ENCODE peak calls at places on chromosome 11, in four cellular contexts. L is lower lobe of right lung, H is neural progenitor cell, J is stomach. D is an unnamed sample. For H3K4me1, the result is how much of the 10 kb centered on the place peaks cover.

GRCh38 chr11:119602745-119603373 is 126.1 kb downstream of the NECTIN1 start:
- DNase-seq in J (no peak), L (no peak), H (no peak), D (no peak)

GRCh38 chr11:76610871-76611475 is 59.6 kb downstream of the LRRC32 start:
- DNase-seq in J (no peak), H (no peak), L (no peak), D (no peak)

GRCh38 chr11:86629070-86629706 is 43.2 kb downstream of the ME3 start:
- DNase-seq in L (no peak), J (no peak), H (no peak), D (no peak)

GRCh38 chr11:102868359-102868758 is 6.4 kb downstream of the MMP12 start:
- DNase-seq in L (no peak), H (no peak), J (no peak), D (no peak)

GRCh38 chr11:3105791-3106735 is 48.8 kb upstream of the CARS1 start:
- DNase-seq in H (no peak), L (peak), J (peak), D (no peak)

GRCh38 chr11:47001666-47002285 is 65.2 kb downstream of the CSTPP1 start:
- DNase-seq in J (no peak), H (peak), L (no peak), D (no peak)

GRCh38 chr11:66915866-66916265 is 42.3 kb downstream of the PC start:
- DNase-seq in J (no peak), H (no peak), L (no peak), D (no peak)

GRCh38 chr11:85114786-85115185 is 512.4 kb downstream of the DLG2 start:
- DNase-seq in L (no peak), J (no peak), H (no peak), D (no peak)

GRCh38 chr11:13745165-13745564 is 76.7 kb downstream of the FAR1 start:
- DNase-seq in L (no peak), J (no peak), H (no peak), D (no peak)

GRCh38 chr11:126175261-126175885 is 36.1 kb downstream of the RPUSD4 start:
- DNase-seq in H (no peak), L (peak), J (no peak), D (no peak)

GRCh38 chr11:20315800-20316199 is 47.7 kb upstream of the HTATIP2 start:
- DNase-seq in L (no peak), J (no peak), H (no peak), D (no peak)

GRCh38 chr11:102163368-102163767 is 53.1 kb downstream of the YAP1 start:
- DNase-seq in H (no peak), J (no peak), L (no peak), D (no peak)

GRCh38 chr11:78961186-78961782 is 386.6 kb upstream of the NARS2 start:
- DNase-seq in L (peak), H (peak), J (peak), D (no peak)

GRCh38 chr11:92670293-92670890 is 299.1 kb upstream of the MTNR1B start:
- DNase-seq in L (no peak), J (no peak), H (no peak), D (peak)

GRCh38 chr11:134215836-134216235 is 7.9 kb downstream of the NCAPD3 start:
- DNase-seq in L (no peak), H (no peak), J (no peak), D (no peak)

GRCh38 chr11:78168539-78169477 is 19.6 kb downstream of the KCTD21 start:
- DNase-seq in H (no peak), J (peak), L (peak), D (peak)

GRCh38 chr11:124402326-124402922 is 3.6 kb upstream of the OR8B3 start:
- DNase-seq in L (peak), H (peak), J (peak), D (peak)

GRCh38 chr11:60367896-60368295 is 10.4 kb upstream of the MS4A7 start:
- DNase-seq in L (no peak), H (no peak), J (no peak), D (no peak)

GRCh38 chr11:47451990-47452389 is 3.1 kb upstream of the RAPSN start:
- DNase-seq in J (no peak), H (no peak), L (peak), D (no peak)

GRCh38 chr11:75563978-75564552 is 2.0 kb downstream of the SERPINH1 start:
- DNase-seq in L (no peak), H (peak), J (peak), D (no peak)
- H3K4me1 ChIP-seq in L (half or more), H (under half), J (under half), D (half or more)

DNA sequence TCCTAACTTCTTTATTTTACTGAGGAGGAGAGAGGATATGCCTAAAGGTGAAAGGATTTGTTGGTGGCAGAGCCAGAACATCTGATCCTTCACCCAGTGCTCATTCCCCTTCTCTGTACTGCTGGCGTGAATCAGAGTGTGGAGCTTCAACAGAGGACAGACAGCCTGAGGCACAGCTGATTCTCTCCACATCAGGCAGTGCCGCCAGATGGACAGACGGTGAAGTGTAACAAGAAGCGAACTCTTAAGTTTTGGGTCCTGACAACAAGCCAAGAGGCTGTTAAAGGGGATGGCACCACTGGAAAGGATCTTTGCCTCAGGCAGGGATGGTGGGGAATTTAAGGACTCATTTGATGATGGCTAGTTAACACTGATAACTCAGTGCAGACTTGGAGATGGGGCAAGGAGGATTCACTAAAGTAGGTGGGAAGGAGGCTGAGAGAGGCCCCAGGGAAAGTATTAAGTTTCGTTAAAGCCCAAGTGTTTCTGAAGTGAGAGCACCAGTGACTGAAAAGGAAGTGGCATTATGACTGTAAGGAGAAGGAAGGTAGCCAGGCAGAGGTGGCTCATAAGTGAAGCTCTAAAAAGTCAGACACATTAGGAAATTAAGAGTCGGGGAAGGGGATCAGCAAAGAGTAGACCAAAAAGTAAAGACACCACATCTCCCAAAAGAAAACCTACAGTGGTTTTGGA is 81.3 kb downstream of the CLPB start:
- DNase-seq in J (no peak), L (no peak), H (peak), D (no peak)
- TF ChIP-seq CTCF in J (no peak), L (no peak), H (peak), D (peak)

DNA sequence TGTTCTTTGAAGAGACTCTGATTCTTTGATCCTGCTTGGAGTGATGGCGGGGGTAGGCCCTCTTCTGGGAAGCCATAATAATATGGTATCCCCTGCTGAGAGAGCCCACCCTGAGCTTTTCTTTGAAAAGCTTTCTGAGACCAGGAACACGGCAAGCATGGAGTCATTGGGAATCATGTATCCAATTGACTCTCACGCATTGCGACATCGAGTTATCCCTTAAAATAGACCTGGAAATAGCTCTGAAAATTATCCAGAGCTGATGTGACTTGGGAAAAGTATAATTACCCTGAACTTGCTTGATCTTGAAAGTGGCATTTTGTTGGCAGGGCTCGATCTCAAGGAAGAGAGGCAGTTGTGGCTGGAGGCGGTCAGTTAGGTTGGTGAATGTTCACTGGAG is 36.8 kb upstream of the MPEG1 start:
- DNase-seq in L (no peak), J (no peak), H (no peak), D (no peak)
- H3K4me1 ChIP-seq in L (under half), J (under half), H (under half), D (under half)

DNA sequence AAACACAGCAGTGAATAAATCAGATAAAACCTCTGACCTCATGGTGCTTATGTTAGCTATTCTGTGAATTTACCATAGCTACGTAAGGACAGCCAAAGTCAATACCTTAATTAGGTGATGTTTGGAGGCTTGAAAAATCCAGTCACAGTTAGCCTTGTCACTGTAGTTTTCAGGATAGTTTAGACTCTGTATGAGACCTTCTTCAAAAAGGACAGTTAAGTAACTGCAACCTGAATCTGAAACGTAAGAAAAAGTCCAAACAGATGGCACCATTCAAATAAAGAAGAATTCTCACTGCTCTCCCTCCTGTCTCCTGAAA is 11.4 kb downstream of the OVCH2 start:
- DNase-seq in J (no peak), H (no peak), L (no peak), D (no peak)
- TF ChIP-seq CTCF in J (no peak), H (no peak), L (no peak), D (no peak)

GRCh38 chr11:72834905-72835304 is 20.7 kb downstream of the ATG16L2 start:
- DNase-seq in L (no peak), J (no peak), H (no peak), D (no peak)
- H3K4me1 ChIP-seq in L (under half), J (under half), H (under half), D (half or more)

GRCh38 chr11:521179-521688 is 14.1 kb downstream of the HRAS start:
- DNase-seq in H (no peak), J (no peak), L (no peak), D (no peak)

GRCh38 chr11:518463-519202 is 11.6 kb upstream of the RNH1 start:
- DNase-seq in J (peak), L (peak), H (peak), D (peak)

GRCh38 chr11:516400-516799 is 9.4 kb upstream of the RNH1 start:
- DNase-seq in L (no peak), J (no peak), H (no peak), D (no peak)

GRCh38 chr11:515131-515530 is 8.1 kb upstream of the RNH1 start:
- DNase-seq in L (no peak), H (no peak), J (no peak), D (no peak)

DNA sequence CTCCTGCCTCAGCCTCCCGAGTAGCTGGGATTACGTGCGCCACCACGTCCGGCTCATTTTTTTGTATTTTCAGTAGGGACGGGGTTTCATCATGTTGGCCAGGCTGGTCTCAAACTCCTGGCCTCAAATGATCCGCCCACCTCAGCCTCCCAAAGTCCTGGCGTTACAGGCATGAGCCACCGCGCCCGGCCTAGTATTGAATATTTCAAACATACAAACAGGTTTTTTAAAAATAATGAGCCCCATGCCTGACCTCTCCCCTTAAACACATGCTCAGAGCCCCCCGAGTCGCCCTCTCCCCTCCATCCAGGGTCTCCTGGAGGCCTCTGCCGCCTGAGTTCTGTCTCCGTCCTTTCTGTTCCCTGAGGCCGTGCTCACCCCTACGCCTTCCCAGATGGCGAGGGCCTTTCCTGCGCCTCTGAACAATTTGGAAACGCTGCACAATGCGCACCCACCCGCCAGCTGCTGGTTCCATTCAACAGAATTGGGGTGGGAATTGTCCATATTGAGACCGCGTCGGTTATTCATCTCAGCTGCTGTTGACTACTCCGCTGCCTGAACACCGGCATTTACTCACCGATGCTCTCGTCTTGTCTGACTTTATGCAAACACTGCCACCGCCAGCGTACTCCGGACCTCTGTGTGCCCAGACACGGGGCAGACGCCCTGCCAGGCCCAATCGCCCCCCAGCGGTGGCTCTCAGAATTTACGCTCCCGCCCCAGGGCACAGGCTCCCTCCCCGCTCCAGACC is 13.6 kb upstream of the RNH1 start:
- DNase-seq in J (no peak), H (peak), L (peak), D (no peak)
- TF ChIP-seq CTCF in J (no peak), H (peak), L (no peak), D (no peak)

D was measured in esophagus muscularis mucosa.